ENCODE peak calls at places on chromosome X, in six cellular contexts. One of them, this sample, is unnamed.

GRCh38 chrX:41556958-41557357 is 109.8 kb downstream of the NYX start:
- DNase-seq in stimulated activated CD4-positive, alpha-beta T cell treated with anti-CD3 and anti-CD28 coated beads, Interleukin-2, amount 100 ng/mL, for 48 hours: no peak
- DNase-seq in GM04503: no peak
- DNase-seq in AG08395: no peak
- DNase-seq in SW480: no peak
- DNase-seq in thoracic aorta: no peak
- DNase-seq in this sample: no peak

GRCh38 chrX:39677987-39678840 is 419.5 kb downstream of the BCOR start:
- DNase-seq in stimulated activated CD4-positive, alpha-beta T cell treated with anti-CD3 and anti-CD28 coated beads, Interleukin-2, amount 100 ng/mL, for 48 hours: no peak
- DNase-seq in GM04503: no peak
- DNase-seq in AG08395: peak
- DNase-seq in SW480: no peak
- DNase-seq in thoracic aorta: no peak
- DNase-seq in this sample: no peak

GRCh38 chrX:134717698-134718328 is 59.5 kb upstream of the PLAC1 start:
- DNase-seq in stimulated activated CD4-positive, alpha-beta T cell treated with anti-CD3 and anti-CD28 coated beads, Interleukin-2, amount 100 ng/mL, for 48 hours: no peak
- DNase-seq in GM04503: peak
- DNase-seq in AG08395: peak
- DNase-seq in SW480: no peak
- DNase-seq in thoracic aorta: no peak
- DNase-seq in this sample: no peak

GRCh38 chrX:51860679-51861078 is 32.7 kb upstream of the MAGED1 start:
- DNase-seq in stimulated activated CD4-positive, alpha-beta T cell treated with anti-CD3 and anti-CD28 coated beads, Interleukin-2, amount 100 ng/mL, for 48 hours: no peak
- DNase-seq in GM04503: no peak
- DNase-seq in AG08395: peak
- DNase-seq in SW480: peak
- DNase-seq in thoracic aorta: no peak
- DNase-seq in this sample: peak

GRCh38 chrX:12891167-12891566 is 15.3 kb upstream of the TLR8 start:
- DNase-seq in stimulated activated CD4-positive, alpha-beta T cell treated with anti-CD3 and anti-CD28 coated beads, Interleukin-2, amount 100 ng/mL, for 48 hours: no peak
- DNase-seq in GM04503: no peak
- DNase-seq in AG08395: no peak
- DNase-seq in SW480: no peak
- DNase-seq in thoracic aorta: no peak
- DNase-seq in this sample: no peak

GRCh38 chrX:46611658-46612362 is 38.2 kb downstream of the CHST7 start:
- DNase-seq in stimulated activated CD4-positive, alpha-beta T cell treated with anti-CD3 and anti-CD28 coated beads, Interleukin-2, amount 100 ng/mL, for 48 hours: no peak
- DNase-seq in GM04503: no peak
- DNase-seq in AG08395: no peak
- DNase-seq in SW480: no peak
- DNase-seq in thoracic aorta: no peak
- DNase-seq in this sample: no peak

GRCh38 chrX:151871244-151871643 is 41.4 kb upstream of the MAGEA4 start:
- DNase-seq in stimulated activated CD4-positive, alpha-beta T cell treated with anti-CD3 and anti-CD28 coated beads, Interleukin-2, amount 100 ng/mL, for 48 hours: no peak
- DNase-seq in GM04503: peak
- DNase-seq in AG08395: peak
- DNase-seq in SW480: no peak
- DNase-seq in thoracic aorta: no peak
- DNase-seq in this sample: no peak

GRCh38 chrX:40108084-40108958 is 10.6 kb upstream of the BCOR start:
- DNase-seq in stimulated activated CD4-positive, alpha-beta T cell treated with anti-CD3 and anti-CD28 coated beads, Interleukin-2, amount 100 ng/mL, for 48 hours: no peak
- DNase-seq in GM04503: no peak
- DNase-seq in AG08395: no peak
- DNase-seq in SW480: peak
- DNase-seq in thoracic aorta: no peak
- DNase-seq in this sample: no peak

GRCh38 chrX:119004920-119005524 is 30.6 kb downstream of the LONRF3 start:
- DNase-seq in stimulated activated CD4-positive, alpha-beta T cell treated with anti-CD3 and anti-CD28 coated beads, Interleukin-2, amount 100 ng/mL, for 48 hours: peak
- DNase-seq in GM04503: no peak
- DNase-seq in AG08395: peak
- DNase-seq in SW480: peak
- DNase-seq in thoracic aorta: no peak
- DNase-seq in this sample: peak

GRCh38 chrX:43676960-43677582 is 21.0 kb downstream of the MAOA start:
- DNase-seq in stimulated activated CD4-positive, alpha-beta T cell treated with anti-CD3 and anti-CD28 coated beads, Interleukin-2, amount 100 ng/mL, for 48 hours: no peak
- DNase-seq in GM04503: no peak
- DNase-seq in AG08395: no peak
- DNase-seq in SW480: peak
- DNase-seq in thoracic aorta: no peak
- DNase-seq in this sample: no peak

GRCh38 chrX:115362334-115363095 is 73.0 kb downstream of the LUZP4 start:
- DNase-seq in stimulated activated CD4-positive, alpha-beta T cell treated with anti-CD3 and anti-CD28 coated beads, Interleukin-2, amount 100 ng/mL, for 48 hours: no peak
- DNase-seq in GM04503: no peak
- DNase-seq in AG08395: no peak
- DNase-seq in SW480: peak
- DNase-seq in thoracic aorta: no peak
- DNase-seq in this sample: no peak

GRCh38 chrX:24117288-24117687 is 32.2 kb upstream of the ZFX start:
- DNase-seq in stimulated activated CD4-positive, alpha-beta T cell treated with anti-CD3 and anti-CD28 coated beads, Interleukin-2, amount 100 ng/mL, for 48 hours: no peak
- DNase-seq in GM04503: peak
- DNase-seq in AG08395: peak
- DNase-seq in SW480: no peak
- DNase-seq in thoracic aorta: no peak
- DNase-seq in this sample: no peak

GRCh38 chrX:26562156-26562555 is 346.2 kb downstream of the MAGEB5 start:
- DNase-seq in stimulated activated CD4-positive, alpha-beta T cell treated with anti-CD3 and anti-CD28 coated beads, Interleukin-2, amount 100 ng/mL, for 48 hours: no peak
- DNase-seq in GM04503: no peak
- DNase-seq in AG08395: no peak
- DNase-seq in SW480: no peak
- DNase-seq in thoracic aorta: no peak
- DNase-seq in this sample: no peak

GRCh38 chrX:115337735-115338134 is 48.2 kb downstream of the LUZP4 start:
- DNase-seq in stimulated activated CD4-positive, alpha-beta T cell treated with anti-CD3 and anti-CD28 coated beads, Interleukin-2, amount 100 ng/mL, for 48 hours: no peak
- DNase-seq in GM04503: peak
- DNase-seq in AG08395: peak
- DNase-seq in SW480: no peak
- DNase-seq in thoracic aorta: no peak
- DNase-seq in this sample: no peak